ENCODE peak calls at places on chromosomes 5 and 9, in nine cellular contexts. H is naive thymus-derived CD8-positive, alpha-beta T cell; W is NAMALWA; N is HT1080; Q is sigmoid colon; F is iPS-NIHi11; U is AG10803; A is dermis blood vessel endothelial cell; O is CD4-positive, alpha-beta T cell. G is an unnamed sample.

GRCh38 chr9:37221489-37222106 is 101.2 kb downstream of the ZCCHC7 start:
- DNase-seq in H (no peak), W (no peak), N (no peak), Q (no peak), F (no peak), U (no peak), A (no peak), O (no peak), G (no peak)

GRCh38 chr9:94945191-94946144 is 219.0 kb downstream of the AOPEP start:
- DNase-seq in H (no peak), W (no peak), N (peak; percentile 83), Q (peak; percentile 86), F (no peak), U (peak; percentile 87), A (peak; percentile 82), O (no peak), G (peak; percentile 58)

GRCh38 chr9:124355032-124355940 is 60.0 kb downstream of the PSMB7 start:
- DNase-seq in H (no peak), W (no peak), N (no peak), Q (no peak), F (no peak), U (no peak), A (no peak), O (no peak), G (no peak)

GRCh38 chr5:93123127-93123526 is 457.9 kb downstream of the NR2F1-AS1 start:
- DNase-seq in H (no peak), W (no peak), N (no peak), Q (no peak), F (no peak), U (no peak), A (no peak), O (no peak), G (no peak)

GRCh38 chr9:132609184-132609583 is 26.8 kb downstream of the BARHL1 start:
- DNase-seq in H (no peak), W (no peak), N (no peak), Q (no peak), F (no peak), U (no peak), A (no peak), O (no peak), G (no peak)

GRCh38 chr9:133934512-133935221 is 57.5 kb downstream of the VAV2 start:
- DNase-seq in H (no peak), W (no peak), N (no peak), Q (no peak), F (no peak), U (no peak), A (no peak), O (no peak), G (no peak)

GRCh38 chr5:35803221-35803651 is 53.5 kb upstream of the IL7R start:
- DNase-seq in H (peak; percentile 39), W (no peak), N (peak; percentile 70), Q (peak; percentile 66), F (peak; percentile 78), U (peak; percentile 83), A (peak; percentile 80), O (no peak), G (no peak)

GRCh38 chr5:43215073-43215631 is 23.1 kb downstream of the NIM1K start:
- DNase-seq in H (no peak), W (no peak), N (no peak), Q (no peak), F (no peak), U (peak; percentile 56), A (no peak), O (no peak), G (no peak)

GRCh38 chr5:34022131-34022705 is 14.4 kb upstream of the AMACR start:
- DNase-seq in H (peak; percentile 42), W (no peak), N (peak; percentile 77), Q (no peak), F (no peak), U (peak; percentile 53), A (no peak), O (no peak), G (peak; percentile 59)

GRCh38 chr5:127875235-127876021 is 172.2 kb downstream of the CCDC192 start:
- DNase-seq in H (peak; percentile 12), W (peak; percentile 66), N (peak; percentile 81), Q (no peak), F (peak; percentile 54), U (peak; percentile 12), A (peak; percentile 85), O (no peak), G (peak; percentile 78)

GRCh38 chr5:177491429-177491945 is 5.9 kb downstream of the PDLIM7 start:
- DNase-seq in H (no peak), W (peak; percentile 76), N (peak; percentile 61), Q (no peak), F (peak; percentile 93), U (no peak), A (peak; percentile 76), O (peak; percentile 23), G (peak; percentile 38)

GRCh38 chr5:53642006-53642405 is 81.6 kb downstream of the NDUFS4 start:
- DNase-seq in H (no peak), W (no peak), N (peak; percentile 41), Q (no peak), F (peak; percentile 37), U (peak; percentile 62), A (peak; percentile 32), O (no peak), G (no peak)

GRCh38 chr9:38160613-38161215 is 91.7 kb upstream of the SHB start:
- DNase-seq in H (peak; percentile 53), W (peak; percentile 71), N (peak; percentile 20), Q (peak; percentile 70), F (peak; percentile 84), U (peak; percentile 50), A (peak; percentile 84), O (peak; percentile 19), G (peak; percentile 53)

GRCh38 chr5:134530375-134531077 is 5.1 kb downstream of the JADE2 start:
- DNase-seq in H (no peak), W (no peak), N (no peak), Q (peak; percentile 75), F (no peak), U (peak; percentile 46), A (no peak), O (no peak), G (no peak)

GRCh38 chr9:19894975-19895374 is 106.1 kb upstream of the SLC24A2 start:
- DNase-seq in H (no peak), W (no peak), N (no peak), Q (no peak), F (no peak), U (peak; percentile 2), A (no peak), O (no peak), G (no peak)

GRCh38 chr5:133124891-133125290 is 73.1 kb downstream of the HSPA4 start:
- DNase-seq in H (no peak), W (no peak), N (no peak), Q (no peak), F (no peak), U (no peak), A (no peak), O (no peak), G (no peak)

G was measured in PC-3.